ENCODE peak calls at places on chromosomes 16 and 17, in nine cellular contexts. N is stimulated activated CD4-positive, alpha-beta T cell treated with anti-CD3 and anti-CD28 coated beads, Interleukin-15, amount 100 ng/mL, for 1 hour; K is activated T-cell treated with anti-CD3 and anti-CD28 coated beads, Interleukin-2, amount 50 U/mL, for 48 hours; P is ascending aorta; D is Peyer's patch; L is mucosa of gallbladder; V is natural killer cell treated with Interleukin-12 subunit alpha and Interleukin-12 subunit beta and Interleukin-15 and Interleukin-18, amount 100 ng/mL, for 72 hours; B is epithelial cell of esophagus; J is HepG2. Q is an unnamed sample.
A peak's percentile ranks its signal among the peaks of the same experiment; 100 is the strongest.

GRCh38 chr16:21300309-21301167 is 22.4 kb upstream of the CRYM start:
- DNase-seq in P (peak; percentile 92), K (peak; percentile 73), J (peak; percentile 100), L (peak; percentile 98), D (peak; percentile 97), B (peak; percentile 100), V (no peak), N (peak; percentile 26), Q (peak; percentile 97)

GRCh38 chr17:60910415-60910814 is 232.8 kb downstream of the BCAS3 start:
- DNase-seq in J (no peak), L (no peak), K (no peak), P (no peak), D (no peak), V (no peak), B (peak; percentile 31), N (no peak), Q (no peak)

GRCh38 chr17:45149037-45149668 is 878 bp downstream of the HEXIM1 start:
- DNase-seq in D (peak; percentile 93), K (peak; percentile 83), V (peak; percentile 82), P (no peak), L (peak; percentile 84), B (peak; percentile 82), N (peak; percentile 57), J (peak; percentile 87), Q (peak; percentile 80)

GRCh38 chr16:74724820-74725549 is 24.3 kb upstream of the MLKL start:
- DNase-seq in J (no peak), N (no peak), P (no peak), V (no peak), B (peak; percentile 78), D (peak; percentile 43), L (peak; percentile 59), K (no peak), Q (peak; percentile 56)

GRCh38 chr16:49704586-49705155 is 151.2 kb downstream of the ZNF423 start:
- DNase-seq in K (no peak), V (no peak), P (no peak), B (no peak), L (no peak), N (no peak), J (no peak), D (no peak), Q (no peak)

GRCh38 chr16:85015481-85016177 is 4.3 kb upstream of the ZDHHC7 start:
- DNase-seq in B (peak; percentile 49), V (no peak), L (no peak), K (no peak), J (no peak), P (no peak), N (no peak), D (no peak), Q (no peak)

GRCh38 chr16:83206426-83206825 is 579.7 kb downstream of the CDH13 start:
- DNase-seq in D (no peak), N (no peak), K (no peak), B (peak; percentile 52), V (no peak), L (no peak), P (no peak), J (no peak), Q (no peak)

GRCh38 chr17:76240461-76241204 is at the start of gene RNF157:
- DNase-seq in K (peak; percentile 52), N (peak; percentile 52), L (no peak), B (no peak), P (no peak), J (peak; percentile 17), D (peak; percentile 83), V (peak; percentile 84), Q (peak; percentile 69)

GRCh38 chr17:39756376-39757079 is 18.8 kb downstream of the GRB7 start:
- DNase-seq in J (no peak), N (no peak), P (no peak), D (peak; percentile 23), B (no peak), L (no peak), K (peak; percentile 42), V (no peak), Q (no peak)

GRCh38 chr17:40025991-40026815 is 11.0 kb downstream of the CSF3 start:
- DNase-seq in P (no peak), J (no peak), K (no peak), B (peak; percentile 70), L (no peak), V (peak; percentile 22), N (no peak), D (peak; percentile 65), Q (no peak)

GRCh38 chr17:74960739-74961342 is 11.7 kb downstream of the HID1 start:
- DNase-seq in P (no peak), D (peak; percentile 76), B (peak; percentile 84), N (peak; percentile 33), L (no peak), J (peak; percentile 83), V (no peak), K (peak; percentile 58), Q (peak; percentile 43)

GRCh38 chr17:17401271-17401781 is 75.5 kb upstream of the MED9 start:
- DNase-seq in B (peak; percentile 14), V (no peak), K (no peak), P (no peak), D (no peak), L (no peak), J (peak; percentile 56), N (no peak), Q (peak; percentile 37)

GRCh38 chr16:86761117-86761971 is 183.0 kb downstream of the FOXL1 start:
- DNase-seq in K (peak; percentile 68), N (peak; percentile 44), V (no peak), D (peak; percentile 62), B (peak; percentile 70), J (peak; percentile 22), L (peak; percentile 52), P (no peak), Q (peak; percentile 66)

GRCh38 chr16:29806641-29807425 is 504 bp downstream of the MAZ start:
- DNase-seq in D (peak; percentile 76), J (peak; percentile 76), V (no peak), N (peak; percentile 49), L (no peak), B (no peak), P (no peak), K (peak; percentile 78), Q (no peak)

GRCh38 chr16:88870608-88871348 is 4.3 kb upstream of the PABPN1L start:
- DNase-seq in J (no peak), L (no peak), D (peak; percentile 60), B (no peak), N (no peak), P (no peak), K (no peak), V (no peak), Q (no peak)

GRCh38 chr16:4369006-4369766 is 2.5 kb upstream of the VASN start:
- DNase-seq in P (no peak), L (no peak), B (peak; percentile 81), D (no peak), V (no peak), J (no peak), K (no peak), N (no peak), Q (peak; percentile 62)

GRCh38 chr17:63973930-63974593 is 1.3 kb upstream of the SCN4A start:
- DNase-seq in J (no peak), V (no peak), N (no peak), K (no peak), D (no peak), P (no peak), B (peak; percentile 53), L (no peak), Q (peak; percentile 26)

Q was measured in AG08395.